ENCODE peak calls at places on chromosomes 12 and 14, in five cellular contexts. O, X, Q, J and U are unnamed samples. For H3K27me3, the result is how much of the 10 kb centered on the place peaks cover.

GRCh38 chr14:68814376-68815287 is 21.8 kb upstream of the ZFP36L1 start:
- DNase-seq in O (no peak), Q (peak), X (peak), J (no peak), U (peak)

GRCh38 chr14:93759781-93760307 is 28.4 kb downstream of the PRIMA1 start:
- DNase-seq in J (peak), X (no peak), O (no peak), Q (peak), U (no peak)

GRCh38 chr12:95343461-95344230 is 126.0 kb downstream of the VEZT start:
- DNase-seq in Q (no peak), O (no peak), X (no peak), J (no peak), U (no peak)

GRCh38 chr12:108850854-108851573 is 6.4 kb downstream of the SSH1 start:
- DNase-seq in O (no peak), X (peak), J (no peak), Q (no peak), U (no peak)

GRCh38 chr12:108187831-108188230 is 58.7 kb downstream of the WSCD2 start:
- DNase-seq in Q (no peak), X (no peak), J (no peak), O (no peak), U (no peak)

GRCh38 chr12:64943686-64944085 is 119.2 kb downstream of the TBC1D30 start:
- DNase-seq in X (no peak), Q (no peak), O (no peak), J (peak), U (no peak)

GRCh38 chr12:84842406-84843013 is 70.1 kb downstream of the SLC6A15 start:
- DNase-seq in X (no peak), J (no peak), Q (peak), O (no peak), U (no peak)

GRCh38 chr12:101680240-101680639 is 17.2 kb upstream of the CHPT1 start:
- DNase-seq in O (no peak), J (no peak), Q (no peak), X (no peak), U (peak)

GRCh38 chr14:103000291-103000921 is 56.9 kb downstream of the CDC42BPB start:
- DNase-seq in X (no peak), Q (no peak), O (no peak), J (no peak), U (no peak)

GRCh38 chr12:98211914-98212695 is 303.3 kb upstream of the TMPO start:
- DNase-seq in J (no peak), O (no peak), Q (peak), X (no peak), U (no peak)

GRCh38 chr14:93953739-93954515 is 22.4 kb downstream of the ASB2 start:
- DNase-seq in O (no peak), Q (no peak), X (no peak), J (no peak), U (no peak)

GRCh38 chr14:77039285-77040058 is 11.0 kb upstream of the IRF2BPL start:
- DNase-seq in J (no peak), Q (no peak), O (no peak), X (no peak), U (no peak)

GRCh38 chr14:38762436-38762835 is 340.6 kb downstream of the SEC23A start:
- DNase-seq in O (no peak), X (no peak), J (no peak), Q (no peak), U (no peak)

GRCh38 chr12:21643758-21644157 is 13.9 kb downstream of the LDHB start:
- DNase-seq in Q (no peak), X (no peak), O (no peak), J (no peak), U (no peak)

GRCh38 chr12:6062427-6063378 is 61.8 kb downstream of the VWF start:
- DNase-seq in Q (peak), X (no peak), O (peak), J (no peak), U (no peak)

GRCh38 chr12:63965936-63966602 is 121.6 kb downstream of the SRGAP1 start:
- DNase-seq in X (no peak), J (no peak), Q (no peak), O (no peak), U (no peak)

GRCh38 chr14:75401356-75401755 is 26.5 kb upstream of the JDP2 start:
- DNase-seq in X (no peak), O (no peak), J (peak), Q (peak), U (peak)

GRCh38 chr14:23181946-23182345 is 1.5 kb downstream of the SLC7A8 start:
- DNase-seq in X (peak), J (no peak), O (no peak), Q (no peak), U (no peak)

GRCh38 chr14:23183076-23183475 is 384 bp downstream of the SLC7A8 start:
- DNase-seq in O (no peak), J (no peak), Q (peak), X (no peak), U (no peak)

GRCh38 chr14:23183479-23183878 is at the start of gene SLC7A8:
- DNase-seq in X (peak), J (peak), O (peak), Q (peak), U (peak)

GRCh38 chr14:23182372-23183014 is 967 bp downstream of the SLC7A8 start:
- DNase-seq in J (peak), O (peak), X (no peak), Q (peak), U (no peak)

DNA sequence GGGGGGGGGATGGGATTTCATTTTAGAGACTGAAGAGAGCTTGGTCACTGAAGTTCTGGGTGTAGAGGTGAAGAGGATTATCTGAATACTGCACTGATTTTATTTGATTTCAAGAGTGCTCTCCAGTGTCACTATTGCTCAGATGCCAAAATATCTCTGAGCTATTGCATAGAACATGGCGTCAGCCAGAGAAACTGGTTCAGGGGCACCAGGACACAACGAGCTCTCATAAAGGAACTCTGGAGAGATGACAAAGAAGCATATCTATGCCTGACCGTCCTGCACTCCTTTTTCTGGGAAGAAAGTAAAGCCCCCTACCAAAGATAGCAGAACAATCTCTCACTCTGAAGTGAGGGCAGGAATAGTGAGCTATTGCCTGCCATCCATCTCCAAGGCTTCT is 2.0 kb downstream of the SLC7A8 start:
- DNase-seq in J (no peak), X (peak), O (no peak), Q (no peak), U (no peak)
- H3K4me3 ChIP-seq in J (peak), X (peak), O (peak), Q (no peak), U (no peak)

GRCh38 chr14:88325883-88326282 is 2.8 kb upstream of the KCNK10 start:
- DNase-seq in Q (no peak), O (no peak), J (no peak), X (no peak), U (no peak)

GRCh38 chr14:88322505-88323085 is 474 bp downstream of the KCNK10 start:
- DNase-seq in Q (no peak), X (no peak), O (no peak), J (no peak), U (no peak)

GRCh38 chr14:88323520-88324199 is 591 bp upstream of the KCNK10 start:
- DNase-seq in Q (peak), O (no peak), J (no peak), X (no peak), U (no peak)

GRCh38 chr14:88323086-88323519 is at the start of gene KCNK10:
- DNase-seq in O (no peak), X (no peak), J (no peak), Q (no peak), U (no peak)

GRCh38 chr14:88321692-88322504 is 1.2 kb downstream of the KCNK10 start:
- DNase-seq in J (no peak), Q (no peak), X (no peak), O (no peak), U (no peak)
- H3K27me3 ChIP-seq in J (half or more), Q (under half), X (half or more), O (under half), U (under half)

GRCh38 chr14:105019861-105020814 is 745 bp downstream of the CDCA4 start:
- DNase-seq in X (no peak), O (peak), Q (no peak), J (no peak), U (no peak)

GRCh38 chr14:105021656-105022275 is 883 bp upstream of the CDCA4 start:
- DNase-seq in X (no peak), Q (peak), O (peak), J (no peak), U (no peak)

GRCh38 chr14:105022276-105022670 is 1.4 kb upstream of the CDCA4 start:
- DNase-seq in X (no peak), J (no peak), O (no peak), Q (no peak), U (no peak)

GRCh38 chr14:105023144-105023543 is 2.3 kb upstream of the CDCA4 start:
- DNase-seq in X (no peak), J (no peak), O (no peak), Q (no peak), U (no peak)

DNA sequence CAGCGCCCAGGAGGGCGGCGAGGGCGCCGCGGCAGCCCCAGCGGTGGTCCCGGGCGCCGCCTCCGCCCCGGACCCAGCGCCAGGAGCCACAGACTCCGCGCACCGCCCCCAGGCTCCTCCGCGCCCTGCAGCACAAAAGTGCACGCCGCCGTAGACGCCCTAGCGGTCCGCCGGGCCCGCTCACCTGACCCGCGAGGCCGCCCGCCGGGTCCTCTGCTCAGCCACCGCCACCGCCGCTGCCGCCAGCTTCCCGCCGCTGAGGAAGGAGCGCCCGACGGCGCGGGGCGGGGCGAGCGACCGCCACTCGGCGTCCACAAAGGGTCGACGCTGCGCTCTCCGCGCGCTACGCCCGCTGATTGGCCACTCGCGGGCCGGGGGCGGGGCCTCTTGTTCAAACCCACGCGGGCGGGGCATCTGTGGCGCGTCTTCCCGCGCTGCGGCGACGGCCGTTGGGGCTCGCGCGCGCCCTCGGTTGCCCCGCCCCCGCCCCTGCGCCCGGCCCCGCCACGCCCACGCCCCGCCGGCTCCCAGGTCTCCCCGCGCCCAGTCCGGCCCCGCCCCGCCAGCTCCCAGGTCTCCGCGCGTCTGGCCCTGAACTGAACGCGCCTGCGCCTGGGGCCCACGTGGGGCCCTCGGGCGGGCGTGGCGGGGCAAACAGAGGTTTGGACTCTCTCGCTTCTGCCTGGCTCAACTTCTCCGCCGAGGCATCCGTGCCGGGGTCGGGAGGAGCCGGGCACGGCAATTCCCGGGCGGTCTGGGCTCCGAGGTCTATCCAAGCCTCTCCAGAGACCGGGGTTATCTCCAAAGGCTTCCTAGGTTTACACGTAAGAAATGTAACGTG is at the start of gene CDCA4:
- DNase-seq in Q (peak), O (peak), X (peak), J (peak), U (peak)
- TF ChIP-seq POLR2A in Q (peak), O (no peak), X (peak), J (peak), U (peak)

DNA sequence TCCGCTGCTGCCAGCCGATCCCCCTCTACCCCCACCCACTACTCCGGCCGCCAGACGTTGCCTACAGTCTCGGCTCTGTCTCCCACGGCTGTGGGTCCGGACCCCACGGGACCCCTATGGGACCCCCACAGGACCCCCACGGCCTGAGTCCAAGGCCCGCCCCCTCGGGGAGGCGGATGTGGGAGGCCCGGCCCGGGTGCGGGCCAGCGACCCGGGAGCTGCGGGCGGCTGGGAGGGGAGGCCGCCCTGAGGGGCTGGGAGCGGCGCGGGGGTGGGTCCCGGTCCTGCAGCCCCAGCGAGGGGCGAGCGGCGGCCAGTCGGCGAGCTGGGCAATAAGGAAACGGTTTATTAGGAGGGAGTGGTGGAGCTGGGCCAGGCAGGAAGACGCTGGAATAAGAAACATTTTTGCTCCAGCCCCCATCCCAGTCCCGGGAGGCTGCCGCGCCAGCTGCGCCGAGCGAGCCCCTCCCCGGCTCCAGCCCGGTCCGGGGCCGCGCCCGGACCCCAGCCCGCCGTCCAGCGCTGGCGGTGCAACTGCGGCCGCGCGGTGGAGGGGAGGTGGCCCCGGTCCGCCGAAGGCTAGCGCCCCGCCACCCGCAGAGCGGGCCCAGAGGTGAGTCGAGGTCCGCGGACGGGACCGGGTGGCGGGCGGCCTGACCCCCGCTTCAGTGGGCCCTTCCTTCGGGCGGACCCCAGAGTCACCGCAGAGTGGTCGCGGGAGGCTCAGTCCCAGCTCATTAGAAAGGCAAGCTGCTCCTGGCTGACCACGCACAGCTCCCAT is at the start of gene ACVRL1:
- DNase-seq in J (no peak), X (no peak), O (no peak), Q (peak), U (peak)
- H3K4me3 ChIP-seq in J (peak), X (peak), O (peak), Q (peak), U (peak)

GRCh38 chr14:70188292-70188607 is 501 bp downstream of the SLC8A3 start:
- DNase-seq in O (no peak), X (no peak), Q (no peak), J (peak), U (no peak)

GRCh38 chr14:70189678-70190077 is 927 bp upstream of the SLC8A3 start:
- DNase-seq in O (no peak), X (no peak), Q (no peak), J (no peak), U (no peak)

GRCh38 chr14:70190156-70190555 is 1.4 kb upstream of the SLC8A3 start:
- DNase-seq in X (no peak), Q (no peak), J (no peak), O (no peak), U (no peak)

GRCh38 chr14:70186826-70187483 is 1.8 kb downstream of the SLC8A3 start:
- DNase-seq in Q (peak), X (no peak), O (no peak), J (peak), U (no peak)

DNA sequence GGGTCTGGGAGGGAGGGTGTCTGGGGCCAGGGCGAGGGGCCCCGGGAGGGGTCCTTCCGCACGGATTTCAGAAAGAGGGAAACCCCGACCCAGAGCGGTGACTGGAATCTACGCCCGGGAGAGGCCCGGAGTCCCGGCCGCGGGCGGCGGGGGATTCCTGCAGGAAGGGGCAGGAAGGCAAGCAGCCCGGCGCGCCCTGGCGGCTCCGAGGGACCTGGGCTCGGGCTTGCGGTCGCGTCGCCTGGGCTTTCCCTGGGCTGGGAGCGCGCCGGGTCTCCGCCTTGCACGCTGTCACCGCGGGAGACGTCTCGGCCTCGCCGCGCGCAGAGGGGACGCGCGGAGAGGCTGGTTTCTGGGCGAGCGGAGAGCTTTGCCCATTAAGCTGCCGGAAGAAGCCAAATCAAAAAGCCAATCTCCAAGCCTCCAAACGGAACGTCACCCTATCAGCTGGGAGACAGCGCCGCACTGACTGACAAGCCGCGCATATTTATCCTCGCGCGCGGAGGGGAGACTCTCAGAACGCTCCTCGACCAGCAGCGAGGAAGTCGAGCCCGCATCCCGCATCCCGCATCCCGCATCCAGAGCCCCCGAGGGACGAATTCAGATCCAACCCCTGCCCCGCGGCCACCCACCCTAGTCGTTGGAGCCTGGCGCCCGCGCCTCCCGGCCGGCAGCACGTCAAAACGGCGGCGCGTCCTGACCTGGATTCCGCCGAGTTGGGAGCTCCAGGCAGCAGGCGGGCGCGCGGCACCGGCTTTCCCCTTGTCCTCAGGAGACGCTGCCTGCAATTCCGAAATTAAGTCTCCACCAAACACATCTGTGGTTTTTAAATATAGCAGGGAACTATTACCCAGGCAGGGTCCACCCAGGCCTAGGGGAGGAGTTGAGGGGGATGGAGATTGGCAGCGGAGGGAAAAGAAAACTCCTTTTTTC is at the start of gene SLC8A3:
- DNase-seq in J (peak), O (peak), X (no peak), Q (peak), U (no peak)
- H3K27me3 ChIP-seq in J (under half), O (under half), X (under half), Q (under half), U (half or more)